ENCODE peak calls at places on chromosomes 4 and X, in seven cellular contexts. One of them, this sample, is unnamed.

GRCh38 chr4:40403079-40403478 is 67.9 kb downstream of the CHRNA9 start:
- DNase-seq in stimulated activated CD8-positive, alpha-beta memory T cell treated with anti-CD3 and anti-CD28 coated beads, Interleukin-2, amount 100 ng/mL, for 1 hour: no peak
- DNase-seq in SW480: no peak
- DNase-seq in breast epithelium: no peak
- DNase-seq in LHCN-M2: no peak
- DNase-seq in H4: no peak
- DNase-seq in dermis blood vessel endothelial cell: no peak
- DNase-seq in this sample: no peak

GRCh38 chr4:100722133-100722532 is 204.3 kb upstream of the EMCN start:
- DNase-seq in SW480: no peak
- DNase-seq in LHCN-M2: no peak
- DNase-seq in breast epithelium: no peak
- DNase-seq in dermis blood vessel endothelial cell: no peak
- DNase-seq in stimulated activated CD8-positive, alpha-beta memory T cell treated with anti-CD3 and anti-CD28 coated beads, Interleukin-2, amount 100 ng/mL, for 1 hour: no peak
- DNase-seq in H4: no peak
- DNase-seq in this sample: no peak

GRCh38 chr4:147056951-147057630 is 111.4 kb upstream of the TTC29 start:
- DNase-seq in LHCN-M2: peak
- DNase-seq in dermis blood vessel endothelial cell: peak
- DNase-seq in H4: peak
- DNase-seq in breast epithelium: no peak
- DNase-seq in SW480: no peak
- DNase-seq in stimulated activated CD8-positive, alpha-beta memory T cell treated with anti-CD3 and anti-CD28 coated beads, Interleukin-2, amount 100 ng/mL, for 1 hour: no peak
- DNase-seq in this sample: no peak

GRCh38 chr4:54090804-54091623 is 8.9 kb upstream of the GSX2 start:
- DNase-seq in SW480: peak
- DNase-seq in stimulated activated CD8-positive, alpha-beta memory T cell treated with anti-CD3 and anti-CD28 coated beads, Interleukin-2, amount 100 ng/mL, for 1 hour: no peak
- DNase-seq in LHCN-M2: no peak
- DNase-seq in dermis blood vessel endothelial cell: peak
- DNase-seq in H4: no peak
- DNase-seq in breast epithelium: no peak
- DNase-seq in this sample: no peak

GRCh38 chr4:1937550-1937949 is 66.4 kb downstream of the NSD2 start:
- DNase-seq in dermis blood vessel endothelial cell: no peak
- DNase-seq in H4: no peak
- DNase-seq in SW480: no peak
- DNase-seq in LHCN-M2: no peak
- DNase-seq in stimulated activated CD8-positive, alpha-beta memory T cell treated with anti-CD3 and anti-CD28 coated beads, Interleukin-2, amount 100 ng/mL, for 1 hour: no peak
- DNase-seq in breast epithelium: no peak
- DNase-seq in this sample: no peak

GRCh38 chr4:57148177-57148576 is 38.0 kb upstream of the IGFBP7 start:
- DNase-seq in SW480: no peak
- DNase-seq in LHCN-M2: no peak
- DNase-seq in breast epithelium: no peak
- DNase-seq in dermis blood vessel endothelial cell: no peak
- DNase-seq in stimulated activated CD8-positive, alpha-beta memory T cell treated with anti-CD3 and anti-CD28 coated beads, Interleukin-2, amount 100 ng/mL, for 1 hour: no peak
- DNase-seq in H4: no peak
- DNase-seq in this sample: no peak

GRCh38 chr4:46432923-46433322 is 43.0 kb upstream of the GABRA2 start:
- DNase-seq in breast epithelium: no peak
- DNase-seq in H4: peak
- DNase-seq in dermis blood vessel endothelial cell: no peak
- DNase-seq in SW480: peak
- DNase-seq in LHCN-M2: no peak
- DNase-seq in stimulated activated CD8-positive, alpha-beta memory T cell treated with anti-CD3 and anti-CD28 coated beads, Interleukin-2, amount 100 ng/mL, for 1 hour: no peak
- DNase-seq in this sample: no peak

GRCh38 chr4:53591372-53591892 is at the start of gene LNX1:
- DNase-seq in breast epithelium: peak
- DNase-seq in LHCN-M2: no peak
- DNase-seq in dermis blood vessel endothelial cell: no peak
- DNase-seq in H4: no peak
- DNase-seq in stimulated activated CD8-positive, alpha-beta memory T cell treated with anti-CD3 and anti-CD28 coated beads, Interleukin-2, amount 100 ng/mL, for 1 hour: no peak
- DNase-seq in SW480: peak
- DNase-seq in this sample: no peak

GRCh38 chrX:74419861-74420193 is 1.5 kb upstream of the SLC16A2 start:
- DNase-seq in breast epithelium: no peak
- DNase-seq in SW480: peak
- DNase-seq in dermis blood vessel endothelial cell: no peak
- DNase-seq in stimulated activated CD8-positive, alpha-beta memory T cell treated with anti-CD3 and anti-CD28 coated beads, Interleukin-2, amount 100 ng/mL, for 1 hour: no peak
- DNase-seq in H4: no peak
- DNase-seq in LHCN-M2: no peak
- DNase-seq in this sample: no peak

GRCh38 chr4:108345862-108346530 is 177.3 kb upstream of the LEF1 start:
- DNase-seq in LHCN-M2: peak
- DNase-seq in breast epithelium: no peak
- DNase-seq in H4: peak
- DNase-seq in SW480: peak
- DNase-seq in stimulated activated CD8-positive, alpha-beta memory T cell treated with anti-CD3 and anti-CD28 coated beads, Interleukin-2, amount 100 ng/mL, for 1 hour: no peak
- DNase-seq in dermis blood vessel endothelial cell: no peak
- DNase-seq in this sample: no peak

GRCh38 chr4:30863031-30863430 is 142.9 kb downstream of the PCDH7 start:
- DNase-seq in SW480: no peak
- DNase-seq in breast epithelium: no peak
- DNase-seq in stimulated activated CD8-positive, alpha-beta memory T cell treated with anti-CD3 and anti-CD28 coated beads, Interleukin-2, amount 100 ng/mL, for 1 hour: no peak
- DNase-seq in dermis blood vessel endothelial cell: no peak
- DNase-seq in H4: no peak
- DNase-seq in LHCN-M2: peak
- DNase-seq in this sample: no peak

GRCh38 chr4:73615613-73616012 is 4.6 kb downstream of the RASSF6 start:
- DNase-seq in dermis blood vessel endothelial cell: no peak
- DNase-seq in breast epithelium: no peak
- DNase-seq in LHCN-M2: no peak
- DNase-seq in stimulated activated CD8-positive, alpha-beta memory T cell treated with anti-CD3 and anti-CD28 coated beads, Interleukin-2, amount 100 ng/mL, for 1 hour: no peak
- DNase-seq in SW480: peak
- DNase-seq in H4: no peak
- DNase-seq in this sample: no peak